ENCODE peak calls at places on chromosomes 16 and 17, in six cellular contexts. One of them, this sample, is unnamed.

GRCh38 chr17:67399676-67400075 is 22.6 kb downstream of the PITPNC1 start:
- DNase-seq in brain microvascular endothelial cell: no peak
- DNase-seq in fibroblast of pulmonary artery: no peak
- DNase-seq in Calu3: no peak
- DNase-seq in nephron progenitor cell: no peak
- DNase-seq in mucosa of descending colon: no peak
- DNase-seq in this sample: no peak

GRCh38 chr16:10966129-10966528 is 21.8 kb downstream of the CLEC16A start:
- DNase-seq in brain microvascular endothelial cell: no peak
- DNase-seq in fibroblast of pulmonary artery: no peak
- DNase-seq in Calu3: no peak
- DNase-seq in nephron progenitor cell: no peak
- DNase-seq in mucosa of descending colon: no peak
- DNase-seq in this sample: no peak

GRCh38 chr16:23934610-23935009 is 98.8 kb downstream of the PRKCB start:
- DNase-seq in brain microvascular endothelial cell: no peak
- DNase-seq in fibroblast of pulmonary artery: no peak
- DNase-seq in Calu3: no peak
- DNase-seq in nephron progenitor cell: no peak
- DNase-seq in mucosa of descending colon: no peak
- DNase-seq in this sample: no peak

GRCh38 chr17:3683054-3683511 is 12.9 kb downstream of the P2RX5 start:
- DNase-seq in brain microvascular endothelial cell: no peak
- DNase-seq in fibroblast of pulmonary artery: peak
- DNase-seq in Calu3: peak
- DNase-seq in nephron progenitor cell: peak
- DNase-seq in mucosa of descending colon: no peak
- DNase-seq in this sample: peak

GRCh38 chr17:73430165-73430680 is 118.4 kb upstream of the CDC42EP4 start:
- DNase-seq in brain microvascular endothelial cell: no peak
- DNase-seq in fibroblast of pulmonary artery: no peak
- DNase-seq in Calu3: no peak
- DNase-seq in nephron progenitor cell: no peak
- DNase-seq in mucosa of descending colon: no peak
- DNase-seq in this sample: no peak

GRCh38 chr16:72008424-72009216 is at the start of gene DHODH:
- DNase-seq in brain microvascular endothelial cell: peak
- DNase-seq in fibroblast of pulmonary artery: peak
- DNase-seq in Calu3: peak
- DNase-seq in nephron progenitor cell: peak
- DNase-seq in mucosa of descending colon: peak
- DNase-seq in this sample: peak

GRCh38 chr17:55177914-55178217 is 86.9 kb upstream of the HLF start:
- DNase-seq in brain microvascular endothelial cell: no peak
- DNase-seq in fibroblast of pulmonary artery: no peak
- DNase-seq in Calu3: no peak
- DNase-seq in nephron progenitor cell: no peak
- DNase-seq in mucosa of descending colon: no peak
- DNase-seq in this sample: no peak

GRCh38 chr16:80580109-80580832 is 39.5 kb downstream of the DYNLRB2 start:
- DNase-seq in brain microvascular endothelial cell: peak
- DNase-seq in fibroblast of pulmonary artery: peak
- DNase-seq in Calu3: no peak
- DNase-seq in nephron progenitor cell: no peak
- DNase-seq in mucosa of descending colon: no peak
- DNase-seq in this sample: peak

GRCh38 chr16:22386976-22387375 is 12.6 kb upstream of the CDR2 start:
- DNase-seq in brain microvascular endothelial cell: peak
- DNase-seq in fibroblast of pulmonary artery: peak
- DNase-seq in Calu3: no peak
- DNase-seq in nephron progenitor cell: no peak
- DNase-seq in mucosa of descending colon: no peak
- DNase-seq in this sample: no peak

GRCh38 chr17:692116-692515 is 22.5 kb downstream of the VPS53 start:
- DNase-seq in brain microvascular endothelial cell: peak
- DNase-seq in fibroblast of pulmonary artery: peak
- DNase-seq in Calu3: no peak
- DNase-seq in nephron progenitor cell: no peak
- DNase-seq in mucosa of descending colon: no peak
- DNase-seq in this sample: no peak

GRCh38 chr17:62756198-62756597 is 51.9 kb downstream of the MARCHF10 start:
- DNase-seq in brain microvascular endothelial cell: no peak
- DNase-seq in fibroblast of pulmonary artery: no peak
- DNase-seq in Calu3: no peak
- DNase-seq in nephron progenitor cell: no peak
- DNase-seq in mucosa of descending colon: no peak
- DNase-seq in this sample: no peak

GRCh38 chr17:40852378-40852777 is 14.6 kb downstream of the KRT12 start:
- DNase-seq in brain microvascular endothelial cell: no peak
- DNase-seq in fibroblast of pulmonary artery: no peak
- DNase-seq in Calu3: no peak
- DNase-seq in nephron progenitor cell: no peak
- DNase-seq in mucosa of descending colon: no peak
- DNase-seq in this sample: no peak

GRCh38 chr16:85486256-85486915 is 126.7 kb upstream of the GSE1 start:
- DNase-seq in brain microvascular endothelial cell: no peak
- DNase-seq in fibroblast of pulmonary artery: no peak
- DNase-seq in Calu3: peak
- DNase-seq in nephron progenitor cell: no peak
- DNase-seq in mucosa of descending colon: no peak
- DNase-seq in this sample: no peak

GRCh38 chr16:10256855-10257641 is 74.8 kb upstream of the GRIN2A start:
- DNase-seq in brain microvascular endothelial cell: no peak
- DNase-seq in fibroblast of pulmonary artery: peak
- DNase-seq in Calu3: peak
- DNase-seq in nephron progenitor cell: peak
- DNase-seq in mucosa of descending colon: peak
- DNase-seq in this sample: peak

GRCh38 chr17:16923904-16924700 is 47.8 kb downstream of the TNFRSF13B start:
- DNase-seq in brain microvascular endothelial cell: no peak
- DNase-seq in fibroblast of pulmonary artery: no peak
- DNase-seq in Calu3: no peak
- DNase-seq in nephron progenitor cell: no peak
- DNase-seq in mucosa of descending colon: no peak
- DNase-seq in this sample: no peak

GRCh38 chr16:73172621-73173312 is 124.8 kb upstream of the ZFHX3 start:
- DNase-seq in brain microvascular endothelial cell: peak
- DNase-seq in fibroblast of pulmonary artery: peak
- DNase-seq in Calu3: peak
- DNase-seq in nephron progenitor cell: peak
- DNase-seq in mucosa of descending colon: peak
- DNase-seq in this sample: no peak

DNA sequence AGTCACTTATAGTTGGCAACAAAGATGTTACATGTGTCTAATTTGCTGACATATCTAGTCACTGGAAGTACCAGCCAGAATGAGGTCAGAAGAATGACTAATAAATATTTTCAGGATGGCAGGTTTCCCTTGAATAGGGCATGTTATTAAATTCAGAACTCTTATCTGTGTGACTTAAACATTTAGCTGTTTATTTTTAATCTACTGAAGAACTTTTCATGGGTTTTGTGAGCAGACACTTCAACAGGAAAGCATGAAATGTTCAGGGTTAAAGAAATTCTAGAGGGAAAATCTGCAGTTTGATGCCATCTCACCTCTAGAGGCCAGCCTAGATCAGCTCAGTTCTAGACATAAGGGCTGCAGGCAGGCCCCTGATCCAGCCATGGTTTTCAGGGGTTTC is 13.2 kb downstream of the JPT2 start:
- DNase-seq in brain microvascular endothelial cell: peak
- DNase-seq in fibroblast of pulmonary artery: peak
- DNase-seq in Calu3: no peak
- DNase-seq in nephron progenitor cell: no peak
- DNase-seq in mucosa of descending colon: no peak
- DNase-seq in this sample: no peak
- TF ChIP-seq CTCF in brain microvascular endothelial cell: peak
- TF ChIP-seq CTCF in fibroblast of pulmonary artery: peak
- TF ChIP-seq CTCF in Calu3: no peak
- TF ChIP-seq CTCF in nephron progenitor cell: no peak
- TF ChIP-seq CTCF in mucosa of descending colon: no peak
- TF ChIP-seq CTCF in this sample: no peak

GRCh38 chr17:37082461-37082860 is 133.7 kb downstream of the AATF start:
- DNase-seq in brain microvascular endothelial cell: no peak
- DNase-seq in fibroblast of pulmonary artery: no peak
- DNase-seq in Calu3: no peak
- DNase-seq in nephron progenitor cell: no peak
- DNase-seq in mucosa of descending colon: no peak
- DNase-seq in this sample: no peak
- TF ChIP-seq CTCF in brain microvascular endothelial cell: peak
- TF ChIP-seq CTCF in fibroblast of pulmonary artery: no peak
- TF ChIP-seq CTCF in Calu3: no peak
- TF ChIP-seq CTCF in nephron progenitor cell: no peak
- TF ChIP-seq CTCF in mucosa of descending colon: no peak
- TF ChIP-seq CTCF in this sample: no peak

GRCh38 chr16:55048745-55049144 is 118.1 kb downstream of the IRX5 start:
- DNase-seq in brain microvascular endothelial cell: no peak
- DNase-seq in fibroblast of pulmonary artery: no peak
- DNase-seq in Calu3: no peak
- DNase-seq in nephron progenitor cell: no peak
- DNase-seq in mucosa of descending colon: no peak
- DNase-seq in this sample: no peak
- TF ChIP-seq CTCF in brain microvascular endothelial cell: no peak
- TF ChIP-seq CTCF in fibroblast of pulmonary artery: no peak
- TF ChIP-seq CTCF in Calu3: no peak
- TF ChIP-seq CTCF in nephron progenitor cell: peak
- TF ChIP-seq CTCF in mucosa of descending colon: no peak
- TF ChIP-seq CTCF in this sample: no peak

GRCh38 chr16:21037168-21037567 is 113.5 kb downstream of the DNAH3 start:
- DNase-seq in brain microvascular endothelial cell: no peak
- DNase-seq in fibroblast of pulmonary artery: no peak
- DNase-seq in Calu3: no peak
- DNase-seq in nephron progenitor cell: no peak
- DNase-seq in mucosa of descending colon: no peak
- DNase-seq in this sample: no peak
- TF ChIP-seq CTCF in brain microvascular endothelial cell: no peak
- TF ChIP-seq CTCF in fibroblast of pulmonary artery: no peak
- TF ChIP-seq CTCF in Calu3: no peak
- TF ChIP-seq CTCF in nephron progenitor cell: no peak
- TF ChIP-seq CTCF in mucosa of descending colon: no peak
- TF ChIP-seq CTCF in this sample: no peak

GRCh38 chr17:45408611-45409421 is 23.9 kb downstream of the ARHGAP27 start:
- DNase-seq in brain microvascular endothelial cell: no peak
- DNase-seq in fibroblast of pulmonary artery: no peak
- DNase-seq in Calu3: no peak
- DNase-seq in nephron progenitor cell: no peak
- DNase-seq in mucosa of descending colon: peak
- DNase-seq in this sample: no peak
- TF ChIP-seq CTCF in brain microvascular endothelial cell: no peak
- TF ChIP-seq CTCF in fibroblast of pulmonary artery: no peak
- TF ChIP-seq CTCF in Calu3: no peak
- TF ChIP-seq CTCF in nephron progenitor cell: no peak
- TF ChIP-seq CTCF in mucosa of descending colon: no peak
- TF ChIP-seq CTCF in this sample: no peak

This sample was measured in activated CD8-positive, alpha-beta T cell treated with anti-CD3 and anti-CD28 coated beads for 36 hours.